ENCODE peak calls at places on chromosomes 1 and 21, in ten cellular contexts. K is colonic mucosa, H is left ventricle myocardium inferior, U is esophagus squamous epithelium, P is pancreas, I is GM23248, T is transverse colon, O is heart left ventricle, S is PC-3, G is cardiac muscle cell. W is an unnamed sample.

GRCh38 chr1:155932085-155932484 is 2.1 kb downstream of the KHDC4 start:
- DNase-seq in K (no peak), H (no peak), U (no peak), P (no peak), I (peak; percentile 29), T (no peak), O (no peak), S (peak; percentile 63), G (no peak), W (peak; percentile 53)

GRCh38 chr1:180562582-180562981 is 3.8 kb downstream of the OVAAL start:
- DNase-seq in K (no peak), H (no peak), U (no peak), P (no peak), I (peak; percentile 17), T (no peak), O (no peak), S (no peak), G (peak; percentile 61), W (no peak)

GRCh38 chr1:208167229-208167869 is 76.8 kb downstream of the PLXNA2 start:
- DNase-seq in K (no peak), H (no peak), U (no peak), P (no peak), I (no peak), T (no peak), O (no peak), S (no peak), G (no peak), W (no peak)

GRCh38 chr1:62953643-62954042 is 169.7 kb downstream of the ATG4C start:
- DNase-seq in K (no peak), H (no peak), U (no peak), P (no peak), I (no peak), T (no peak), O (no peak), S (no peak), G (no peak), W (no peak)

GRCh38 chr1:227903614-227904501 is 43.9 kb downstream of the WNT9A start:
- DNase-seq in K (no peak), H (no peak), U (no peak), P (peak; percentile 78), I (no peak), T (no peak), O (peak; percentile 54), S (no peak), G (no peak), W (no peak)

GRCh38 chr1:113275083-113275482 is 115.2 kb upstream of the MAGI3 start:
- DNase-seq in K (no peak), H (no peak), U (no peak), P (no peak), I (no peak), T (no peak), O (no peak), S (no peak), G (no peak), W (no peak)

GRCh38 chr1:65174585-65174984 is 26.6 kb downstream of the AK4 start:
- DNase-seq in K (no peak), H (peak; percentile 57), U (no peak), P (no peak), I (peak; percentile 96), T (peak; percentile 35), O (no peak), S (peak; percentile 95), G (no peak), W (peak; percentile 86)

GRCh38 chr21:35048706-35049617 is at the start of gene RUNX1:
- DNase-seq in K (peak; percentile 50), H (no peak), U (peak; percentile 22), P (no peak), I (peak; percentile 70), T (peak; percentile 63), O (peak; percentile 62), S (peak; percentile 89), G (no peak), W (peak; percentile 5)

GRCh38 chr21:17697474-17697873 is 84.8 kb upstream of the BTG3 start:
- DNase-seq in K (no peak), H (no peak), U (no peak), P (no peak), I (no peak), T (no peak), O (no peak), S (no peak), G (no peak), W (no peak)

GRCh38 chr1:215970406-215970805 is 403.3 kb downstream of the KCTD3 start:
- DNase-seq in K (no peak), H (no peak), U (no peak), P (no peak), I (peak; percentile 54), T (no peak), O (no peak), S (no peak), G (peak; percentile 52), W (no peak)

GRCh38 chr1:205812878-205813754 is at the start of gene SLC41A1:
- DNase-seq in K (peak; percentile 95), H (peak; percentile 94), U (peak; percentile 58), P (peak; percentile 96), I (peak; percentile 96), T (peak; percentile 94), O (peak; percentile 94), S (peak; percentile 94), G (peak; percentile 95), W (peak; percentile 100)
- H3K27ac ChIP-seq in K (peak within 1 kb of the TSS; percentile 71), H (peak within 1 kb of the TSS; percentile 93), U (peak within 1 kb of the TSS; percentile 94), P (peak within 1 kb of the TSS; percentile 85), I (peak within 1 kb of the TSS; percentile 35), T (peak within 1 kb of the TSS; percentile 92), O (peak within 1 kb of the TSS; percentile 91), S (no peak within 1 kb of the TSS), G (peak within 1 kb of the TSS; percentile 88), W (peak within 1 kb of the TSS; percentile 76)

GRCh38 chr1:94121411-94121821 is 468 bp upstream of the ABCA4 start:
- DNase-seq in K (no peak), H (no peak), U (no peak), P (no peak), I (no peak), T (no peak), O (no peak), S (no peak), G (no peak), W (no peak)

GRCh38 chr1:94119796-94120590 is 955 bp downstream of the ABCA4 start:
- DNase-seq in K (no peak), H (no peak), U (no peak), P (no peak), I (peak; percentile 35), T (no peak), O (no peak), S (no peak), G (no peak), W (no peak)

GRCh38 chr1:94120983-94121382 is at the start of gene ABCA4:
- DNase-seq in K (no peak), H (no peak), U (no peak), P (no peak), I (no peak), T (no peak), O (no peak), S (no peak), G (no peak), W (no peak)

GRCh38 chr1:94119306-94119705 is 1.6 kb downstream of the ABCA4 start:
- DNase-seq in K (no peak), H (no peak), U (no peak), P (no peak), I (no peak), T (no peak), O (no peak), S (no peak), G (no peak), W (no peak)

DNA sequence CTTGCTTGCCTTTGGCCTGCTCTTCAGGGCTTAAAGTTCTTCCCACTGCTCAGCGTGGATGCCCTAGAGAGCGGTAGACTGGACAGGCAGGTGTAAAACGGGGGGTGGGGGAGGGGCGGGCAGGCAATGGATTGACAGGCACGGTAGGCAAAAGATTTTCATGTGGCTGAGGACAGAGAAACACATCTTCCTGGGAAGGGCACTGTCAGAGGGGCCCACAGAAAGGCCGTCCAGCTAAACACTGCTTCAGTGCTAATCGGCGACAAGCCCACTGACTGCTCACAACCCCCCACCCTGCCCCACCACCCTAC is 402 bp downstream of the ABCA4 start:
- DNase-seq in K (no peak), H (no peak), U (no peak), P (no peak), I (no peak), T (no peak), O (no peak), S (no peak), G (no peak), W (no peak)
- H3K27ac ChIP-seq in K (no peak overlapping the region), H (no peak overlapping the region), U (no peak overlapping the region), P (no peak overlapping the region), I (no peak overlapping the region), T (no peak overlapping the region), O (no peak overlapping the region), S (no peak overlapping the region), G (no peak overlapping the region), W (no peak overlapping the region)

DNA sequence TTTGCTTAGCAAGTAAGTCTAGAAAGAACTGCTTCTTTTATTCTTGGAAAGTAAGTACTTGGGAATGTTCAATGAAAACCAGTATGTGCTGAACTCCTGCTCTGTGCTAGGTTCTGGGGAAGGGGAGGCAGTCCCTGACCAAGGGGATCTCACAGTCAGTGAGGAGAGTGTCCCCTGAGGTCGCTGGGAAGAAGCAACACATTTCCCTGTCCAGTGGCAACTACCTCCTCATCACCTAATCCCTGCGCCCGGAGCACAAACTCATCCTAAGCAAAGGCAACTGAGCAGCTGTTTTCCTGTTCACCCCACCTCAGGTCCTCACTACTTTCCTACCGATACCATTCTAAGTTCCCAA is 61.7 kb upstream of the ANGPTL1 start:
- DNase-seq in K (no peak), H (no peak), U (no peak), P (no peak), I (peak; percentile 15), T (no peak), O (no peak), S (no peak), G (no peak), W (no peak)
- H3K27ac ChIP-seq in K (peak overlapping the region; percentile 19), H (peak overlapping the region; percentile 89), U (peak overlapping the region; percentile 88), P (no peak overlapping the region), I (peak overlapping the region; percentile 9), T (peak overlapping the region; percentile 92), O (peak overlapping the region; percentile 82), S (no peak overlapping the region), G (no peak overlapping the region), W (no peak overlapping the region)

GRCh38 chr1:170730443-170730842 is 66.5 kb downstream of the PRRX1 start:
- DNase-seq in K (no peak), H (no peak), U (no peak), P (no peak), I (peak; percentile 44), T (no peak), O (no peak), S (peak; percentile 32), G (no peak), W (no peak)

GRCh38 chr1:170732262-170732595 is 68.3 kb downstream of the PRRX1 start:
- DNase-seq in K (no peak), H (no peak), U (no peak), P (no peak), I (peak; percentile 69), T (no peak), O (no peak), S (no peak), G (no peak), W (no peak)

GRCh38 chr1:170731566-170732261 is 67.8 kb downstream of the PRRX1 start:
- DNase-seq in K (no peak), H (no peak), U (no peak), P (no peak), I (peak; percentile 48), T (no peak), O (no peak), S (no peak), G (no peak), W (no peak)

GRCh38 chr1:170735366-170736263 is 71.7 kb downstream of the PRRX1 start:
- DNase-seq in K (no peak), H (no peak), U (no peak), P (no peak), I (no peak), T (no peak), O (no peak), S (no peak), G (no peak), W (no peak)

GRCh38 chr1:170734412-170735175 is 70.7 kb downstream of the PRRX1 start:
- DNase-seq in K (no peak), H (no peak), U (no peak), P (no peak), I (peak; percentile 64), T (no peak), O (no peak), S (peak; percentile 26), G (no peak), W (no peak)
- H3K27ac ChIP-seq in K (no peak overlapping the region), H (peak overlapping the region; percentile 77), U (no peak overlapping the region), P (no peak overlapping the region), I (peak overlapping the region; percentile 6), T (no peak overlapping the region), O (no peak overlapping the region), S (no peak overlapping the region), G (no peak overlapping the region), W (no peak overlapping the region)